ENCODE peak calls at places on chromosomes 4 and X, in four cellular contexts. H, T, M and Q are unnamed samples.

GRCh38 chrX:107389726-107390125 is 59.7 kb upstream of the FRMPD3 start:
- DNase-seq in H (no peak), T (no peak), M (no peak), Q (no peak)

GRCh38 chr4:82437285-82438005 is 7.1 kb downstream of the ENOPH1 start:
- DNase-seq in T (peak), M (peak), H (no peak), Q (no peak)

GRCh38 chrX:28851871-28852270 is 264.6 kb downstream of the IL1RAPL1 start:
- DNase-seq in H (no peak), T (no peak), M (peak), Q (no peak)

GRCh38 chr4:118941149-118941548 is 52.5 kb downstream of the SYNPO2 start:
- DNase-seq in M (peak), T (peak), H (peak), Q (peak)

GRCh38 chrX:140503714-140504351 is 1.0 kb downstream of the SOX3 start:
- DNase-seq in M (no peak), T (peak), H (peak), Q (no peak)

GRCh38 chrX:39772057-39772832 is 325.5 kb downstream of the BCOR start:
- DNase-seq in T (no peak), M (peak), H (peak), Q (no peak)

GRCh38 chr4:2583517-2583916 is 47.1 kb downstream of the FAM193A start:
- DNase-seq in M (peak), T (peak), H (no peak), Q (no peak)

GRCh38 chr4:100367451-100367850 is 150.4 kb downstream of the EMCN start:
- DNase-seq in M (no peak), T (no peak), H (no peak), Q (no peak)